ENCODE peak calls at places on chromosomes 5 and 9, in five cellular contexts. One of them, this sample, is unnamed.

GRCh38 chr9:110241491-110242321 is 14.6 kb downstream of the TXN start:
- DNase-seq in heart left ventricle: no peak
- DNase-seq in MM.1S: no peak
- DNase-seq in cardiac muscle cell: no peak
- DNase-seq in RWPE1: peak
- DNase-seq in this sample: no peak

GRCh38 chr5:172688735-172689572 is 47.9 kb downstream of the NEURL1B start:
- DNase-seq in heart left ventricle: no peak
- DNase-seq in MM.1S: no peak
- DNase-seq in cardiac muscle cell: peak
- DNase-seq in RWPE1: peak
- DNase-seq in this sample: peak

GRCh38 chr5:53923969-53924876 is 363.8 kb downstream of the NDUFS4 start:
- DNase-seq in heart left ventricle: no peak
- DNase-seq in MM.1S: no peak
- DNase-seq in cardiac muscle cell: no peak
- DNase-seq in RWPE1: no peak
- DNase-seq in this sample: no peak

GRCh38 chr9:124255222-124255621 is 2.5 kb upstream of the NEK6 start:
- DNase-seq in heart left ventricle: no peak
- DNase-seq in MM.1S: no peak
- DNase-seq in cardiac muscle cell: no peak
- DNase-seq in RWPE1: no peak
- DNase-seq in this sample: no peak

GRCh38 chr9:15374310-15374709 is 48.4 kb upstream of the SNAPC3 start:
- DNase-seq in heart left ventricle: no peak
- DNase-seq in MM.1S: no peak
- DNase-seq in cardiac muscle cell: no peak
- DNase-seq in RWPE1: no peak
- DNase-seq in this sample: no peak

GRCh38 chr9:107174441-107174840 is 108.6 kb upstream of the RAD23B start:
- DNase-seq in heart left ventricle: no peak
- DNase-seq in MM.1S: peak
- DNase-seq in cardiac muscle cell: no peak
- DNase-seq in RWPE1: no peak
- DNase-seq in this sample: no peak

GRCh38 chr9:108033976-108034964 is 544.7 kb upstream of the KLF4 start:
- DNase-seq in heart left ventricle: no peak
- DNase-seq in MM.1S: no peak
- DNase-seq in cardiac muscle cell: no peak
- DNase-seq in RWPE1: no peak
- DNase-seq in this sample: no peak

GRCh38 chr9:75699625-75700251 is 190.7 kb upstream of the PCSK5 start:
- DNase-seq in heart left ventricle: no peak
- DNase-seq in MM.1S: no peak
- DNase-seq in cardiac muscle cell: peak
- DNase-seq in RWPE1: no peak
- DNase-seq in this sample: no peak

GRCh38 chr9:79489241-79490000 is 82.3 kb upstream of the TLE4 start:
- DNase-seq in heart left ventricle: no peak
- DNase-seq in MM.1S: no peak
- DNase-seq in cardiac muscle cell: no peak
- DNase-seq in RWPE1: peak
- DNase-seq in this sample: no peak

DNA sequence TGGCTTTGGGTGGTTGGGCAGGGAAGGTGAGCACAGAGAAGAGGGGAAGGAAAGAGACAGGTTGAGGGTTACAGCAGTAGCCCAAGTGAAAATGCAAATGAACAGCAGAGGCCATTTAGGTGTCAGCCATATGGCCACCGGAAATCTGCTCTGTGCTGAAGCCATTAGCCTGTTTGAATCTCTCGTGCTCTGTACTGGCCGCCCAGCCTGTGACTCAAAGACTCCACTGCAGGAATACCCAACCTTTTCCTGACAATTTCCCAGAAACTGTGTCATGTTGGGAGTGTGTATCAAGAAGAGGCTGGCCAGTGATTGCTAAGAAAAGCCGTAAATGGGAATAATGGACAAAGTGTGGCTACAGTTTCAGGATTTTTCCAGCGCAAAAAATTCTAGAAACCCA is 35.9 kb upstream of the RAI14 start:
- DNase-seq in heart left ventricle: no peak
- DNase-seq in MM.1S: no peak
- DNase-seq in cardiac muscle cell: no peak
- DNase-seq in RWPE1: no peak
- DNase-seq in this sample: no peak
- H3K27ac ChIP-seq in heart left ventricle: no peak
- H3K27ac ChIP-seq in MM.1S: no peak
- H3K27ac ChIP-seq in cardiac muscle cell: no peak
- H3K27ac ChIP-seq in RWPE1: no peak
- H3K27ac ChIP-seq in this sample: no peak

GRCh38 chr9:120893585-120893857 is 16.5 kb upstream of the PHF19 start:
- DNase-seq in heart left ventricle: no peak
- DNase-seq in MM.1S: no peak
- DNase-seq in cardiac muscle cell: no peak
- DNase-seq in RWPE1: no peak
- DNase-seq in this sample: no peak
- H3K27ac ChIP-seq in heart left ventricle: no peak
- H3K27ac ChIP-seq in MM.1S: peak
- H3K27ac ChIP-seq in cardiac muscle cell: no peak
- H3K27ac ChIP-seq in RWPE1: no peak
- H3K27ac ChIP-seq in this sample: peak

GRCh38 chr9:89138463-89139390 is 39.9 kb downstream of the SHC3 start:
- DNase-seq in heart left ventricle: no peak
- DNase-seq in MM.1S: no peak
- DNase-seq in cardiac muscle cell: no peak
- DNase-seq in RWPE1: no peak
- DNase-seq in this sample: no peak
- H3K27ac ChIP-seq in heart left ventricle: no peak
- H3K27ac ChIP-seq in MM.1S: no peak
- H3K27ac ChIP-seq in cardiac muscle cell: peak
- H3K27ac ChIP-seq in RWPE1: no peak
- H3K27ac ChIP-seq in this sample: no peak

GRCh38 chr5:151345187-151345807 is 2.1 kb downstream of the SLC36A2 start:
- DNase-seq in heart left ventricle: no peak
- DNase-seq in MM.1S: no peak
- DNase-seq in cardiac muscle cell: no peak
- DNase-seq in RWPE1: no peak
- DNase-seq in this sample: no peak
- H3K27ac ChIP-seq in heart left ventricle: no peak
- H3K27ac ChIP-seq in MM.1S: no peak
- H3K27ac ChIP-seq in cardiac muscle cell: no peak
- H3K27ac ChIP-seq in RWPE1: no peak
- H3K27ac ChIP-seq in this sample: no peak

DNA sequence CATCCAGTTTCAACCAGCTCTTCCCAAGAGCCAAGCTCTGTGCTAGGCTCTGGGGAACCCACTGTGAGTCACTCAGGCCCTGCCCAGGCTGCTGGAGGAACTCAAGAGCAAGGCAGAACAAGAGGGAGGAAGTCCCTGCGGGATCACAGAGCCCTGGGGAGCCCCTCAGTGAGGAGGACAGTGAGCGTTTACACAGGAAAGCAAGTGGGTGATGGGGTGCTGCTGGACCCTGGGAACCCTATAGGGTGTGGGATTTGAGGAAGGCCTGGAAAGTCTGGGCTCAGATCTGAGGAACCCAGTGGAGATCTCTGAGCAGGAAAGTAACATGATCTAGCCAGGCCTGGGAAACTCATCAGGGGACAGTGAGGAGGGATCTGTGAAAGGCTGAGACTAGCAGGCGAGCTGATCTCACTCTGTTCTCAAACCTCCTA is 70.1 kb downstream of the SHB start:
- DNase-seq in heart left ventricle: peak
- DNase-seq in MM.1S: no peak
- DNase-seq in cardiac muscle cell: no peak
- DNase-seq in RWPE1: no peak
- DNase-seq in this sample: no peak
- H3K27ac ChIP-seq in heart left ventricle: peak
- H3K27ac ChIP-seq in MM.1S: no peak
- H3K27ac ChIP-seq in cardiac muscle cell: no peak
- H3K27ac ChIP-seq in RWPE1: peak
- H3K27ac ChIP-seq in this sample: no peak

GRCh38 chr9:36142510-36143161 is 6.1 kb downstream of the GLIPR2 start:
- DNase-seq in heart left ventricle: no peak
- DNase-seq in MM.1S: no peak
- DNase-seq in cardiac muscle cell: no peak
- DNase-seq in RWPE1: no peak
- DNase-seq in this sample: no peak
- H3K27ac ChIP-seq in heart left ventricle: peak
- H3K27ac ChIP-seq in MM.1S: no peak
- H3K27ac ChIP-seq in cardiac muscle cell: no peak
- H3K27ac ChIP-seq in RWPE1: no peak
- H3K27ac ChIP-seq in this sample: peak

GRCh38 chr9:96382839-96383164 is 709 bp downstream of the SLC35D2 start:
- DNase-seq in heart left ventricle: no peak
- DNase-seq in MM.1S: no peak
- DNase-seq in cardiac muscle cell: no peak
- DNase-seq in RWPE1: no peak
- DNase-seq in this sample: no peak
- H3K27ac ChIP-seq in heart left ventricle: peak
- H3K27ac ChIP-seq in MM.1S: no peak
- H3K27ac ChIP-seq in cardiac muscle cell: peak
- H3K27ac ChIP-seq in RWPE1: peak
- H3K27ac ChIP-seq in this sample: peak

DNA sequence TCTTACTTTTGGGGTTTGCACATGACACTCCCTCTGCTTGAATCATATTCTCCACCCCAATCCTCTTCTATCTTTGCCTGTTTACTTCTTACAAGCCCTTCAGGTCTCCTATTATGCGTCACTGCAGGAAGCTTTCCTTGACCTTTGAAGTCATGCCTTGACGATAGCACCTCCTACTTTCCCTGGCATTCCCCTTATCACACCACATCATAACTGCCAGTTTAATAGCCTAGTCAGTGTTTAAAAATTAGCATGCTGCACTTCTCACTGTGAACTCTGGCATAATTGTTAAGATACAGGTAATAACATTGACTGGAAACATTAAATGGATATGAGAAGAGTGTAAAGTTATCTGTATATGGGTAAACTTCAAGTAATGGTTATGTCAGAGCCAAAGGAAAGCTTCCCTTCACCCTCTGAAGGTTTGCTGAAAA is 37.1 kb upstream of the CEP120 start:
- DNase-seq in heart left ventricle: no peak
- DNase-seq in MM.1S: no peak
- DNase-seq in cardiac muscle cell: no peak
- DNase-seq in RWPE1: peak
- DNase-seq in this sample: peak
- H3K27ac ChIP-seq in heart left ventricle: no peak
- H3K27ac ChIP-seq in MM.1S: no peak
- H3K27ac ChIP-seq in cardiac muscle cell: peak
- H3K27ac ChIP-seq in RWPE1: no peak
- H3K27ac ChIP-seq in this sample: no peak

GRCh38 chr5:3661755-3662296 is 66.2 kb downstream of the IRX1 start:
- DNase-seq in heart left ventricle: no peak
- DNase-seq in MM.1S: peak
- DNase-seq in cardiac muscle cell: no peak
- DNase-seq in RWPE1: no peak
- DNase-seq in this sample: no peak
- H3K27ac ChIP-seq in heart left ventricle: no peak
- H3K27ac ChIP-seq in MM.1S: peak
- H3K27ac ChIP-seq in cardiac muscle cell: no peak
- H3K27ac ChIP-seq in RWPE1: no peak
- H3K27ac ChIP-seq in this sample: no peak

GRCh38 chr9:136565722-136566552 is 20.1 kb upstream of the NOTCH1 start:
- DNase-seq in heart left ventricle: no peak
- DNase-seq in MM.1S: no peak
- DNase-seq in cardiac muscle cell: no peak
- DNase-seq in RWPE1: no peak
- DNase-seq in this sample: no peak
- H3K27ac ChIP-seq in heart left ventricle: peak
- H3K27ac ChIP-seq in MM.1S: no peak
- H3K27ac ChIP-seq in cardiac muscle cell: no peak
- H3K27ac ChIP-seq in RWPE1: peak
- H3K27ac ChIP-seq in this sample: no peak

This sample was measured in naive thymus-derived CD4-positive, alpha-beta T cell.